ENCODE peak calls at places on chromosomes 4 and X, in seven cellular contexts. B is left ventricle myocardium inferior, D is heart left ventricle, J is IMR-90, X is ovary, Z is body of pancreas, T is fibroblast of lung. V is an unnamed sample.

GRCh38 chr4:140289486-140289885 is 84.0 kb upstream of the SCOC start:
- DNase-seq in T (no peak), D (no peak), B (no peak), Z (no peak), J (no peak), X (no peak), V (no peak)

GRCh38 chr4:78775278-78776030 is 696 bp upstream of the BMP2K start:
- DNase-seq in Z (peak; percentile 91), D (peak; percentile 89), X (peak; percentile 89), J (peak; percentile 80), B (peak; percentile 87), T (peak; percentile 84), V (peak; percentile 97)

GRCh38 chr4:151698213-151698612 is 62.6 kb downstream of the GATB start:
- DNase-seq in J (no peak), T (no peak), X (no peak), B (no peak), Z (no peak), D (no peak), V (no peak)

GRCh38 chrX:95764972-95765451 is 919.6 kb upstream of the DIAPH2 start:
- DNase-seq in B (no peak), Z (peak; percentile 27), T (peak; percentile 81), J (peak; percentile 23), X (peak; percentile 32), D (no peak), V (no peak)

GRCh38 chr4:44016582-44017421 is 431.8 kb downstream of the KCTD8 start:
- DNase-seq in T (peak; percentile 9), B (no peak), X (no peak), Z (no peak), J (peak; percentile 23), D (no peak), V (no peak)

GRCh38 chr4:80125252-80126177 is 52.5 kb upstream of the ANTXR2 start:
- DNase-seq in Z (no peak), T (peak; percentile 50), B (no peak), X (no peak), D (no peak), J (peak; percentile 50), V (no peak)

GRCh38 chr4:174201898-174202297 is 81.6 kb downstream of the FBXO8 start:
- DNase-seq in D (no peak), X (no peak), T (peak; percentile 38), Z (no peak), J (no peak), B (no peak), V (no peak)

GRCh38 chrX:97628326-97628725 is 744.6 kb downstream of the RPA4 start:
- DNase-seq in T (no peak), J (no peak), B (no peak), X (no peak), Z (no peak), D (no peak), V (no peak)

GRCh38 chr4:71713611-71714203 is 70.2 kb downstream of the GC start:
- DNase-seq in B (no peak), Z (no peak), X (no peak), J (peak; percentile 77), T (peak; percentile 81), D (peak; percentile 11), V (no peak)

GRCh38 chrX:2423293-2423692 is 77.5 kb downstream of the DHRSX start:
- DNase-seq in Z (no peak), B (no peak), T (no peak), D (no peak), J (peak; percentile 51), X (no peak), V (no peak)

GRCh38 chr4:61462451-61463326 is 262.6 kb downstream of the ADGRL3 start:
- DNase-seq in X (no peak), T (peak; percentile 72), D (no peak), J (peak; percentile 52), Z (no peak), B (no peak), V (no peak)

GRCh38 chr4:109816082-109816442 is 500 bp downstream of the GAR1 start:
- DNase-seq in J (no peak), B (no peak), T (no peak), X (no peak), Z (no peak), D (no peak), V (peak; percentile 86)

GRCh38 chr4:163941221-163941865 is 446.9 kb downstream of the TMA16 start:
- DNase-seq in Z (no peak), T (peak; percentile 65), X (no peak), D (no peak), J (no peak), B (no peak), V (no peak)

GRCh38 chrX:39418936-39419659 is 617.8 kb downstream of the MID1IP1 start:
- DNase-seq in X (peak; percentile 86), Z (peak; percentile 59), D (peak; percentile 37), T (no peak), J (no peak), B (peak; percentile 62), V (no peak)

GRCh38 chrX:22730542-22730941 is 269.2 kb upstream of the DDX53 start:
- DNase-seq in J (no peak), D (no peak), Z (no peak), T (no peak), B (no peak), X (no peak), V (no peak)

GRCh38 chr4:79872738-79873137 is 200.3 kb downstream of the ANTXR2 start:
- DNase-seq in D (no peak), B (no peak), X (no peak), Z (no peak), T (no peak), J (no peak), V (no peak)

GRCh38 chrX:16368696-16369095 is 201.4 kb downstream of the MAGEB17 start:
- DNase-seq in T (no peak), Z (no peak), X (no peak), B (no peak), D (no peak), J (no peak), V (no peak)

GRCh38 chrX:100745806-100746537 is 14.1 kb upstream of the SYTL4 start:
- DNase-seq in D (no peak), B (no peak), J (no peak), X (peak; percentile 23), Z (no peak), T (peak; percentile 11), V (no peak)

GRCh38 chr4:122865421-122865820 is 38.8 kb downstream of the FGF2 start:
- DNase-seq in T (peak; percentile 73), Z (no peak), X (no peak), D (no peak), B (no peak), J (peak; percentile 35), V (no peak)

GRCh38 chr4:120218981-120219380 is 152.3 kb upstream of the MAD2L1 start:
- DNase-seq in D (no peak), B (no peak), J (no peak), Z (no peak), T (no peak), X (no peak), V (no peak)

GRCh38 chr4:110533940-110534339 is 58.0 kb downstream of the ENPEP start:
- DNase-seq in B (no peak), Z (no peak), D (no peak), J (peak; percentile 98), T (peak; percentile 97), X (no peak), V (no peak)

GRCh38 chrX:30735839-30736238 is 82.6 kb downstream of the GK start:
- DNase-seq in B (peak; percentile 15), Z (peak; percentile 59), D (peak; percentile 6), J (peak; percentile 56), T (peak; percentile 60), X (no peak), V (no peak)

GRCh38 chr4:100288167-100288566 is 97.9 kb upstream of the DDIT4L start:
- DNase-seq in D (no peak), T (peak; percentile 37), X (no peak), J (peak; percentile 47), Z (no peak), B (no peak), V (no peak)

GRCh38 chrX:85955510-85955909 is 91.8 kb downstream of the CHM start:
- DNase-seq in D (no peak), B (no peak), T (no peak), X (no peak), Z (no peak), J (no peak), V (no peak)

GRCh38 chr4:101345271-101345595 is 2.1 kb downstream of the PPP3CA start:
- DNase-seq in X (no peak), B (no peak), Z (no peak), J (peak; percentile 24), T (no peak), D (no peak), V (no peak)

DNA sequence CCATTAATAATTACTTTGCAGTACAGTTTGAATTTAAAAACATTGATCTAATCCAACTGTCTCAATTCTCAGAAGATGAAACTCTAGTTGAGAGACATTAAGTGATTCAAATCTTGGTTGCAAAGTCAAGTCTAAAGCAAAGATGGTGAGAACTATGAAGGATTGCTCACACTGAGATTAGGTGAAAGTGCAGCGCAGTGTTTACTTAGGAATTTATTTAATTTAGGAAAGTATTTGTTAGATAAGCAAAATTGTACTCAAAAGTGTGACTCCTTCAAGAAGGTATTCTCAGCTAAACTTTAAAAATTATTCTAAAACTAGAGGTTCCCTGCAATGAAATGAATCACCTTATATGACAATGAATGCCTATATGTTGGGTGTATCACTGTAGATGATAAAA is 454.9 kb downstream of the PDGFC start:
- DNase-seq in B (no peak), J (peak; percentile 50), D (no peak), Z (no peak), X (no peak), T (no peak), V (no peak)
- H3K27ac ChIP-seq in B (no peak overlapping the region), J (no peak overlapping the region), D (no peak overlapping the region), Z (no peak overlapping the region), X (no peak overlapping the region), T (no peak overlapping the region), V (no peak overlapping the region)

DNA sequence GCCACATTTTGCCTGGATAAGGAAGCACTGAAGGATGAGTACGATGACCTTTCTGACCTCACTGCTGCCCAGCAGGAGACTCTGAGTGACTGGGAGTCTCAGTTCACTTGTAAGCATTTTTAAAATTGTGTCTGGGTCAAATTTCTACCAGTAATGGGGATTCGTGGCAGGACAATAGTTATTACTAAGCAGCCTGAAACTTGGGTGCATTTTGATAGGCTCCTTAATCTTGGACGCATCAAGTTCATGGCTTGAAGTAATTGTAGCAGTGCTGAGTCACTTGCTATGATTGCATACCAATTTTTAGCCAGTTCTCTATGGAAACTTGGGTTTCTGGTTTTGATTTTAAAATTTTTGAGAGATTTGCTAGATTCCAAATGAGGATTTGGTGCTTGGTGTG is 4.3 kb downstream of the PGRMC1 start:
- DNase-seq in B (no peak), J (peak; percentile 75), Z (no peak), D (no peak), T (peak; percentile 64), X (no peak), V (no peak)
- H3K36me3 ChIP-seq in B (peaks cover 7% of the 10 kb centered on the region), J (peaks cover 8% of the 10 kb centered on the region), Z (no peaks in the 10 kb centered on the region), D (no peaks in the 10 kb centered on the region), T (peaks cover 1% of the 10 kb centered on the region), X (no peaks in the 10 kb centered on the region), V (no peaks in the 10 kb centered on the region)

GRCh38 chr4:41572414-41572986 is 34.5 kb downstream of the LIMCH1 start:
- DNase-seq in J (no peak), X (no peak), D (no peak), Z (no peak), T (no peak), B (no peak), V (no peak)
- H3K4me1 ChIP-seq in J (no peaks in the 10 kb centered on the region), X (peaks cover 2% of the 10 kb centered on the region), D (peaks cover 15% of the 10 kb centered on the region), Z (no peaks in the 10 kb centered on the region), T (no peaks in the 10 kb centered on the region), B (peaks cover 90% of the 10 kb centered on the region), V (peaks cover 40% of the 10 kb centered on the region)

DNA sequence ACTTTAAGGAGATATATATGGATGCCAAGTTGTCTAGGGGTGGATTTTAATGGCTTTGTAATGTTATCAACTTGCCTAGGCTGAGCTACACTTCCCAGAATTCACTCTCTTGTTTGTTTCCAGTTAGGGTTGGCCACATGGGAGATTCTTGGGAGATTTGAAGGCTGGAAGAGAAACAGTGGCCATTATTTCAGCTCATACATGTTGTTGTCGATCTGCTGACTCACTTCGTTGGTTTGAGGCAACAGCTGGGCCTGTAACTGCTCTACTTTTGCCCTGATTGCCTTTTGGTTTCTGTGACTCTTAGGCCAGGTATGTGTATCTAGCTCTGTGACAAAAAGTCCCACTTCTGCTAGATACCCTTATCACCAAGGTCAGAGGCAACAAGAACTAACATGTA is 11.6 kb upstream of the SRPX start:
- DNase-seq in J (peak; percentile 68), T (peak; percentile 45), D (no peak), X (no peak), B (no peak), Z (no peak), V (no peak)
- H3K27ac ChIP-seq in J (peak overlapping the region; percentile 20), T (no peak overlapping the region), D (no peak overlapping the region), X (no peak overlapping the region), B (peak overlapping the region; percentile 59), Z (no peak overlapping the region), V (no peak overlapping the region)